ENCODE peak calls at places on chromosomes 13 and 19, in four cellular contexts. D is heart right ventricle, I is coronary artery, Z is ascending aorta. E is an unnamed sample.
A peak's percentile ranks its signal among the peaks of the same experiment; 100 is the strongest.

GRCh38 chr19:52200044-52200443 is 10.2 kb downstream of the PPP2R1A start:
- DNase-seq in I (peak; percentile 74), D (no peak), Z (peak; percentile 91), E (peak; percentile 27)

GRCh38 chr19:5947435-5947834 is 30.5 kb downstream of the RANBP3 start:
- DNase-seq in D (peak; percentile 61), Z (peak; percentile 79), I (no peak), E (no peak)

GRCh38 chr13:97627566-97627965 is 193.6 kb downstream of the RAP2A start:
- DNase-seq in Z (peak; percentile 81), I (peak; percentile 78), D (peak; percentile 25), E (no peak)

GRCh38 chr13:85430216-85430615 is 369.0 kb downstream of the SLITRK6 start:
- DNase-seq in I (no peak), Z (no peak), D (no peak), E (no peak)

GRCh38 chr19:6092329-6093286 is 17.7 kb downstream of the RFX2 start:
- DNase-seq in Z (peak; percentile 95), D (peak; percentile 82), I (peak; percentile 98), E (no peak)

GRCh38 chr13:47175172-47175806 is 278.4 kb upstream of the HTR2A start:
- DNase-seq in Z (no peak), D (no peak), I (no peak), E (no peak)

GRCh38 chr13:29137995-29138394 is 317.9 kb downstream of the MTUS2 start:
- DNase-seq in D (no peak), I (no peak), Z (no peak), E (no peak)

GRCh38 chr19:27962260-27962659 is 1250.7 kb downstream of the UQCRFS1 start:
- DNase-seq in I (no peak), D (no peak), Z (no peak), E (no peak)

GRCh38 chr13:48233097-48233885 is at the start of gene ITM2B:
- DNase-seq in I (peak; percentile 87), D (peak; percentile 86), Z (peak; percentile 84), E (no peak)

GRCh38 chr13:32889986-32890565 is 126.1 kb upstream of the KL start:
- DNase-seq in D (no peak), I (no peak), Z (no peak), E (no peak)

GRCh38 chr19:48348737-48349136 is 15.0 kb downstream of the TMEM143 start:
- DNase-seq in D (no peak), I (no peak), Z (no peak), E (no peak)

GRCh38 chr13:47004552-47004951 is 107.7 kb upstream of the HTR2A start:
- DNase-seq in D (no peak), I (no peak), Z (no peak), E (no peak)

GRCh38 chr19:41928754-41929535 is 696 bp upstream of the ERFL start:
- DNase-seq in I (no peak), Z (no peak), D (no peak), E (no peak)

GRCh38 chr19:2883686-2884439 is 16.7 kb downstream of the ZNF556 start:
- DNase-seq in Z (no peak), D (no peak), I (no peak), E (no peak)

GRCh38 chr13:35797244-35797643 is 320.8 kb upstream of the MAB21L1 start:
- DNase-seq in I (no peak), Z (no peak), D (no peak), E (no peak)

GRCh38 chr13:26914624-26915023 is 154.0 kb upstream of the GPR12 start:
- DNase-seq in I (peak; percentile 12), Z (no peak), D (no peak), E (no peak)

GRCh38 chr13:84430015-84430414 is 547.7 kb upstream of the SLITRK1 start:
- DNase-seq in Z (no peak), I (no peak), D (no peak), E (no peak)

GRCh38 chr13:44768775-44769578 is 192.8 kb upstream of the TSC22D1 start:
- DNase-seq in D (no peak), I (no peak), Z (no peak), E (no peak)

GRCh38 chr13:96072392-96072791 is 17.5 kb upstream of the HS6ST3 start:
- DNase-seq in I (no peak), Z (no peak), D (no peak), E (no peak)

GRCh38 chr19:2807379-2808128 is 12.1 kb upstream of the ZNF554 start:
- DNase-seq in D (no peak), I (no peak), Z (no peak), E (no peak)

GRCh38 chr19:50909240-50910070 is 1.7 kb downstream of the KLK4 start:
- DNase-seq in D (peak; percentile 22), Z (no peak), I (no peak), E (no peak)

GRCh38 chr13:100875392-100876043 is 200.9 kb upstream of the TMTC4 start:
- DNase-seq in Z (no peak), I (no peak), D (no peak), E (no peak)

GRCh38 chr19:18440421-18440877 is 2.5 kb upstream of the ISYNA1 start:
- DNase-seq in I (no peak), D (no peak), Z (no peak), E (no peak)

GRCh38 chr13:98598043-98598442 is 21.1 kb upstream of the STK24 start:
- DNase-seq in D (no peak), I (no peak), Z (no peak), E (no peak)

GRCh38 chr13:27261376-27261775 is 9.3 kb upstream of the RASL11A start:
- DNase-seq in D (no peak), I (no peak), Z (no peak), E (no peak)

GRCh38 chr19:3039125-3039524 is 10.0 kb upstream of the TLE2 start:
- DNase-seq in Z (no peak), D (no peak), I (no peak), E (no peak)

GRCh38 chr13:43405457-43405856 is 381.3 kb downstream of the ENOX1 start:
- DNase-seq in D (no peak), I (no peak), Z (no peak), E (no peak)

GRCh38 chr19:2175742-2176141 is 12.0 kb downstream of the DOT1L start:
- DNase-seq in D (no peak), Z (no peak), I (no peak), E (no peak)

GRCh38 chr13:36275190-36276002 is 22.2 kb downstream of the CCDC169 start:
- DNase-seq in Z (no peak), I (no peak), D (no peak), E (no peak)

GRCh38 chr13:69970521-69970920 is 137.1 kb upstream of the ATXN8OS start:
- DNase-seq in I (no peak), D (no peak), Z (no peak), E (no peak)

GRCh38 chr19:50349277-50350057 is 16.0 kb downstream of the NAPSA start:
- DNase-seq in I (no peak), Z (no peak), D (no peak), E (no peak)

GRCh38 chr19:928471-929259 is 2.8 kb downstream of the ARID3A start:
- DNase-seq in Z (no peak), I (no peak), D (peak; percentile 28), E (no peak)

GRCh38 chr13:76023644-76024043 is 387.5 kb downstream of the LMO7 start:
- DNase-seq in I (no peak), D (no peak), Z (no peak), E (no peak)

GRCh38 chr19:572891-573825 is 762 bp downstream of the BSG start:
- DNase-seq in D (peak; percentile 53), I (no peak), Z (no peak), E (no peak)

GRCh38 chr13:98044301-98044700 is 90.8 kb downstream of the IPO5 start:
- DNase-seq in Z (no peak), D (no peak), I (no peak), E (no peak)

GRCh38 chr13:24636776-24637175 is 43.4 kb upstream of the ATP12A start:
- DNase-seq in I (no peak), D (no peak), Z (no peak), E (no peak)

GRCh38 chr13:112931028-112931934 is 37.7 kb upstream of the MCF2L start:
- DNase-seq in I (no peak), Z (no peak), D (no peak), E (no peak)

GRCh38 chr13:73810647-73811046 is 323.6 kb downstream of the KLF12 start:
- DNase-seq in I (no peak), D (no peak), Z (no peak), E (no peak)

GRCh38 chr13:102945324-102945815 is 99.5 kb downstream of the ERCC5 start:
- DNase-seq in I (no peak), Z (no peak), D (no peak), E (no peak)

DNA sequence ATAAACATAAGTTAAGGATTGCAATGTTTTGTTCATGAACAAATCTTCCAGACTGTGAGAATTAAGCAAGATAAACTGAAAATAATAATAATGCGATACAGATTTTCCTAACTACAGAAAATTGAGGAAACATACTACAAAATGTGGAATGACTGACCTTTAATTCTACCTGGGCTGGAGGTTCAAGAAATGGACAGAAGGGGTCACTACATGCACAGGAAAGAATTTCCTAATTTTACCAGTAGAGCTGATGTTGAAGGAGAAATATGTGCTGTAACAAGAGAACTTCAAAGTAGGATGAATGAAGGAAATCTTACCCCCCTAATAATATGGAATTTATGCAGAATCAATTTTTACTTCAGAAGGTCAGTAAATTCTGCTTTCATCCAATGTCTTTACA is 62.3 kb downstream of the ZNF627 start:
- DNase-seq in D (no peak), I (no peak), Z (no peak), E (no peak)
- TF ChIP-seq CTCF in D (peak; percentile 26), I (no peak), Z (peak; percentile 10), E (no peak)

GRCh38 chr13:110713981-110714797 is 689 bp downstream of the ING1 start:
- DNase-seq in D (peak; percentile 53), I (peak; percentile 81), Z (peak; percentile 79), E (no peak)
- TF ChIP-seq CTCF in D (no peak), I (no peak), Z (no peak), E (no peak)

GRCh38 chr19:35718345-35719041 is 690 bp downstream of the KMT2B start:
- DNase-seq in D (peak; percentile 49), I (peak; percentile 80), Z (peak; percentile 77), E (no peak)
- TF ChIP-seq CTCF in D (no peak), I (no peak), Z (no peak), E (no peak)

GRCh38 chr19:35055715-35056179 is 14.2 kb downstream of the HPN start:
- DNase-seq in D (no peak), I (no peak), Z (no peak), E (no peak)
- TF ChIP-seq CTCF in D (no peak), I (no peak), Z (no peak), E (no peak)

DNA sequence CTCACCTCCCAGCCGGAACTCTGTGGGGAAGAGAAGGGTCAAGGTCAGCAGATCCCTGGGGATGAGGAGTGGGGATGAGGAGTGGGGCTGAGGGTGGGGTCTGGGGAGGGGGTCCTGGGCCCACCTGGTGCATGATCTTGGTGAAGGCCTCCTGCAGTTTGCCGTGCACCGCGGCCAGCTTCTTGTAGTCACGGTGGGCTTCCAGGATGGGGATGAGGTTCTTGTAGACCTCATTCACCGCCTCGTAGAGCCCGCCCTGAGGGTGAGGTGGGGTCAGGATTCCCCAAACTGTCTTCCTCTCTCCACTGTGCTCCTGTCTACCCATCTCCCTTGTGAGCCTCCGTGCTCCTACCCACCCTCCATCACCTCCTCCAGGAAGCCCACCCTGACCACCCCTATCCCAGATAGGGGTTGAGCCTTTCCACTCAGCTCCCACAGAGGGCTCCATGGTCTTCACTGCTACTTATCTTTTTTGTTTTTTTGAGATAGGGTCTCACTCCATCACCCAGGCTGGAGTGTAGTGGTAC is 6.8 kb upstream of the KANK2 start:
- DNase-seq in D (no peak), I (no peak), Z (no peak), E (no peak)
- TF ChIP-seq CTCF in D (peak; percentile 48), I (no peak), Z (no peak), E (no peak)

E was measured in omental fat pad.